ENCODE peak calls at places on chromosome 2, in six cellular contexts. C is astrocyte of the spinal cord, B is cardiac fibroblast, V is fibroblast of lung, Y is fibroblast of mammary gland, O is prostate gland. D is an unnamed sample.

GRCh38 chr2:8306530-8307351 is 375.1 kb upstream of the ID2 start:
- DNase-seq in C (peak; percentile 67), B (peak; percentile 14), V (peak; percentile 81), Y (no peak), O (no peak), D (peak; percentile 27)

GRCh38 chr2:214215107-214215506 is 195.7 kb upstream of the VWC2L start:
- DNase-seq in C (no peak), B (no peak), V (no peak), Y (peak; percentile 30), O (no peak), D (no peak)

GRCh38 chr2:2981000-2981399 is 396.6 kb downstream of the EIPR1 start:
- DNase-seq in C (no peak), B (no peak), V (no peak), Y (no peak), O (no peak), D (no peak)

GRCh38 chr2:195710407-195710806 is 53.4 kb downstream of the SLC39A10 start:
- DNase-seq in C (peak; percentile 64), B (peak; percentile 22), V (peak; percentile 75), Y (peak; percentile 76), O (no peak), D (peak; percentile 11)

GRCh38 chr2:217951521-217952247 is 51.1 kb downstream of the TNS1 start:
- DNase-seq in C (no peak), B (no peak), V (no peak), Y (no peak), O (no peak), D (no peak)

GRCh38 chr2:112621792-112622527 is 23.8 kb upstream of the SLC20A1 start:
- DNase-seq in C (peak; percentile 87), B (peak; percentile 55), V (peak; percentile 95), Y (peak; percentile 92), O (no peak), D (peak; percentile 88)

GRCh38 chr2:146317959-146318358 is 1526.9 kb upstream of the ACVR2A start:
- DNase-seq in C (peak; percentile 81), B (peak; percentile 58), V (peak; percentile 67), Y (peak; percentile 90), O (no peak), D (no peak)

GRCh38 chr2:42200534-42201227 is 31.5 kb downstream of the EML4 start:
- DNase-seq in C (peak; percentile 67), B (peak; percentile 85), V (peak; percentile 79), Y (no peak), O (no peak), D (peak; percentile 67)

GRCh38 chr2:239605976-239606375 is 205.2 kb upstream of the HDAC4 start:
- DNase-seq in C (no peak), B (no peak), V (no peak), Y (no peak), O (no peak), D (no peak)

GRCh38 chr2:45497355-45497754 is 113.7 kb downstream of the SRBD1 start:
- DNase-seq in C (peak; percentile 23), B (no peak), V (peak; percentile 65), Y (peak; percentile 8), O (no peak), D (peak; percentile 11)

GRCh38 chr2:235002198-235003095 is 50.6 kb downstream of the SH3BP4 start:
- DNase-seq in C (no peak), B (peak; percentile 78), V (peak; percentile 81), Y (peak; percentile 64), O (no peak), D (no peak)

GRCh38 chr2:68765739-68766377 is 31.2 kb downstream of the ARHGAP25 start:
- DNase-seq in C (peak; percentile 12), B (peak; percentile 25), V (peak; percentile 59), Y (peak; percentile 26), O (no peak), D (no peak)

GRCh38 chr2:49044680-49045079 is 109.6 kb downstream of the FSHR start:
- DNase-seq in C (no peak), B (peak; percentile 1), V (no peak), Y (no peak), O (no peak), D (no peak)

GRCh38 chr2:178827739-178828487 is 20.7 kb upstream of the TTN start:
- DNase-seq in C (peak; percentile 7), B (no peak), V (no peak), Y (no peak), O (no peak), D (no peak)

GRCh38 chr2:72334806-72335205 is 187.1 kb upstream of the CYP26B1 start:
- DNase-seq in C (no peak), B (no peak), V (no peak), Y (no peak), O (no peak), D (no peak)

GRCh38 chr2:43745457-43745856 is 28.4 kb upstream of the DYNC2LI1 start:
- DNase-seq in C (peak; percentile 67), B (peak; percentile 73), V (peak; percentile 91), Y (peak; percentile 32), O (no peak), D (peak; percentile 75)

GRCh38 chr2:170455617-170456426 is 259.3 kb upstream of the SP5 start:
- DNase-seq in C (no peak), B (no peak), V (no peak), Y (no peak), O (peak; percentile 17), D (no peak)

GRCh38 chr2:181785677-181786344 is 105.5 kb upstream of the NEUROD1 start:
- DNase-seq in C (peak; percentile 71), B (no peak), V (peak; percentile 70), Y (peak; percentile 83), O (no peak), D (no peak)

GRCh38 chr2:133424876-133425275 is 143.4 kb downstream of the NCKAP5 start:
- DNase-seq in C (peak; percentile 72), B (no peak), V (peak; percentile 88), Y (no peak), O (no peak), D (peak; percentile 55)

GRCh38 chr2:240501531-240501991 is 56.2 kb downstream of the ANKMY1 start:
- DNase-seq in C (no peak), B (no peak), V (no peak), Y (no peak), O (peak; percentile 1), D (no peak)

GRCh38 chr2:161199885-161200284 is 39.7 kb downstream of the TANK start:
- DNase-seq in C (no peak), B (no peak), V (no peak), Y (no peak), O (no peak), D (no peak)

GRCh38 chr2:228447266-228447915 is 265.9 kb upstream of the SPHKAP start:
- DNase-seq in C (no peak), B (no peak), V (no peak), Y (no peak), O (no peak), D (no peak)

DNA sequence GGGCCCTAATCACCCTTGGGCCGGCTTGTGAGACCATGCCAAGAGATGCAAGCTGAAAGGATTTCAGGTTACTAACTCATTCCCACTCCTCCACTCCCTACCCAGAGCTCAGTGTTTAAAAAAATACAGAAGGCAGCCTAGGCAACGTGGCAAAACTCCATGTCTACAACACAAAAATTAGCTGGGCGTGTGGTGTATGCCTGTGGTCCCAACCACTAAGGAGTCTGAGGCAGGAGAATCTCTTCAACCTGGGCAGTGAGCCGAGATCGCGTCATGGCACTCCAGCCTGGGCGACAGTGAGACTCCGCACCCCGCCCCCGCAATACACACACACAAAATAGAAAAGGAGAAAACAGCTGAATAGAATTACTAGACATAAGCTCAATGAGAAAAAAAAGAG is 10.3 kb downstream of the IWS1 start:
- DNase-seq in C (peak; percentile 93), B (peak; percentile 87), V (peak; percentile 98), Y (peak; percentile 98), O (no peak), D (peak; percentile 93)
- H3K4me3 ChIP-seq in C (no peak overlapping the region), B (no peak overlapping the region), V (no peak overlapping the region), Y (no peak overlapping the region), O (no peak overlapping the region), D (no peak overlapping the region)

DNA sequence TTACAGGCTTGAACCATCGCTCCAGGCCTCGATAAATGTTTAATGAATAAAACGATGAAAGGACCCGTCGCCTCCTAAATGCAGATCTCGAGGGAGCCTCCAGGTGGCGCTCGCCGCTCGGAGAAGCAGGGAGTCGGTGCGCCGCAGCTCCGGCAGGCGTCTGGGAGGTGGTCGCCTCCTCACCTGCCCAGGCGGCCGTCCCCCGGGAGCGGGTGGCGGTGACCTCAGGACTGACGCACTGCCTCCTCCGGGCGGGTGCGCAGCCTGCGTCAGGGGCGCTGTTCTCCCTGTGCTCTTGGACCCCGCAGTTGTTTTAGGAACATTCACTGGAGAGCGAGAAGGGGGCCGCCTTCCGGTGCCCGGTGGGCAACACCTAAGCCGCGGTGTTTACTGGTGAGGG is 38.6 kb upstream of the POLE4 start:
- DNase-seq in C (peak; percentile 47), B (peak; percentile 69), V (peak; percentile 31), Y (peak; percentile 45), O (peak; percentile 11), D (no peak)
- H3K4me3 ChIP-seq in C (peak overlapping the region; percentile 33), B (peak overlapping the region; percentile 44), V (peak overlapping the region; percentile 49), Y (peak overlapping the region; percentile 24), O (no peak overlapping the region), D (peak overlapping the region; percentile 42)

DNA sequence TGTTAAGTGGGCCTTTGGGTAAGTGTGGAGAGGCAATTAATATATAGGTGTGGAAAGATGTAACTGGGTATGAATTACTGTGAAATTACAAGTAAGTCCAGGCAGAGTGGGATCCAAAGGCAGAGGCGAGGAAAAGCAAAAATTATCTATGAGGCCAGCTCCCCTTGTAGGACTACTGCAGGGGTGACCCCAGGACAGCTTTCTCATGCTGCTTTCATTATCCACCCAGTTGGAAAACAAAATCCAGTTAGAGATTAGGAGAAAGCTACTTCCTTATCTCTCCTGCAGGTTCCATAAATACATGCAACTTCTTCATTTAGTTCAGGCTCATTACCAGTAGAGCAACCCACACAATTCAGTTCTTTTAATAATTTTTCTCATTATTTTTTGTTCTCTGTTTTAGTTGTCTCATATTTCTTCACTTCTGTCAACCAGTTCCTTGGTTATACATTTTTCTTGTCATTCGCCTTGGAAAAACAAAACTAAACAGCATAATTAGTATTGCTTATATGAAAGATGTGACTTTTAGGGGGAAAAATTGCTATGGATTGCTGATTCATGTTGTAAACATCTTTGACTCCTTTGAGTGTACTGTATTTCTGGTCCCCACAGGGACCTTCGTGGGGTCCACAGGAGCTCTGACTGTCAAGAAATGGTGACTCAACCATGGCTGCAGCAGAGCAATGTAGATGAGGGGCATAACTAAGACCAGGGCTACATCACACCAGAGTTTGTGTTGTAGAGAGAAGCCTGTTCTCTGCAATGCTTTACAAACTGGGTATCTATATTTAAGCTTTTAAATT is 110.4 kb upstream of the PARD3B start:
- DNase-seq in C (peak; percentile 30), B (no peak), V (peak; percentile 5), Y (peak; percentile 41), O (no peak), D (no peak)
- H3K4me3 ChIP-seq in C (no peak overlapping the region), B (no peak overlapping the region), V (no peak overlapping the region), Y (no peak overlapping the region), O (no peak overlapping the region), D (no peak overlapping the region)

GRCh38 chr2:66441651-66442365 is 6.9 kb downstream of the MEIS1 start:
- DNase-seq in C (peak; percentile 68), B (no peak), V (no peak), Y (peak; percentile 42), O (no peak), D (no peak)
- H3K4me3 ChIP-seq in C (peak overlapping the region; percentile 62), B (no peak overlapping the region), V (peak overlapping the region; percentile 93), Y (peak overlapping the region; percentile 74), O (peak overlapping the region; percentile 0), D (peak overlapping the region; percentile 70)

DNA sequence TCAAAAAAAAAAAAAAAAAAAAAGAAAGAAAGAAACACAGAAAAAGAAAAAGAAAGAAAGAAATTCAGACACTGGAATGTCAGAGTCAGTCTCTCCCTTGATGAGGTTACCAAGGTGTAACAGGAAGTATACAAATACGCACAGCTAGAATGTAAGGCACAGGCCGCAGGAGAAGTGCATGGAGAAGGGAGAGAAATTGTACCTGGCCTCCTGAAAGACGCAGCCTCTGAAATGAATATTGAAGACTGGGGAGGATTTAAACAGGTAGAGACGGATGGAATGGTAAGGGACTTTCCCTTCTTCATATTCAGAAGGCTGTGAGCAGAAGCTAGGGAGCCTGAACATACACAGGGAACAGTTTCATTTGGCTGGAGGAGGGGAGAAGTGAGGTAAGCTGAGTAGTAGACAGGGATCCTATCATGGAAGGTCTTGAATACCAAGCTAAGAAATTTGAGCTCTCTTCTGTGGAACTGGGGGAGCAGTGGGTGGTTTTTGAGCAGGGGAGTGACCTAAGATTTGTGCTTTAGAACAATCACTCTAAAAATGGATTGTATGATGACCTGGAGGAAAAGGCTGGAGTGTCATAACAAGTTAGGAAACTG is 112.7 kb downstream of the ANKRD44 start:
- DNase-seq in C (no peak), B (no peak), V (no peak), Y (no peak), O (no peak), D (no peak)
- H3K4me3 ChIP-seq in C (no peak overlapping the region), B (no peak overlapping the region), V (no peak overlapping the region), Y (no peak overlapping the region), O (no peak overlapping the region), D (no peak overlapping the region)